ENCODE peak calls at places on chromosomes 12 and 14, in five cellular contexts. K, G, E, J and I are unnamed samples.

GRCh38 chr12:65508281-65509035 is 230.0 kb downstream of the MSRB3 start:
- DNase-seq in K (no peak), G (no peak), E (no peak), J (no peak), I (no peak)

GRCh38 chr12:29255061-29255460 is 106.0 kb downstream of the FAR2 start:
- DNase-seq in K (no peak), G (no peak), E (no peak), J (no peak), I (no peak)

GRCh38 chr14:36493761-36494160 is 26.3 kb downstream of the NKX2-1 start:
- DNase-seq in K (no peak), G (no peak), E (no peak), J (no peak), I (no peak)

GRCh38 chr12:131102493-131102931 is 148.8 kb downstream of the ADGRD1 start:
- DNase-seq in K (no peak), G (peak; percentile 75), E (peak; percentile 6), J (no peak), I (peak; percentile 63)

GRCh38 chr14:39988939-39989338 is 556.7 kb upstream of the FBXO33 start:
- DNase-seq in K (no peak), G (no peak), E (no peak), J (no peak), I (no peak)

GRCh38 chr14:102594514-102595175 is 2.2 kb downstream of the RCOR1 start:
- DNase-seq in K (peak; percentile 85), G (peak; percentile 90), E (peak; percentile 49), J (peak; percentile 81), I (no peak)

GRCh38 chr12:1533602-1534304 is 60.6 kb downstream of the FBXL14 start:
- DNase-seq in K (peak; percentile 47), G (peak; percentile 77), E (no peak), J (no peak), I (no peak)

GRCh38 chr12:132765366-132765765 is 3.7 kb upstream of the ANKLE2 start:
- DNase-seq in K (no peak), G (no peak), E (no peak), J (no peak), I (no peak)

GRCh38 chr14:94598816-94599655 is 13.2 kb upstream of the SERPINA3 start:
- DNase-seq in K (peak; percentile 76), G (peak; percentile 91), E (peak; percentile 61), J (peak; percentile 76), I (no peak)

GRCh38 chr12:83514372-83514771 is 827.7 kb downstream of the TMTC2 start:
- DNase-seq in K (no peak), G (no peak), E (no peak), J (no peak), I (no peak)

GRCh38 chr12:16165506-16165905 is 112.0 kb downstream of the SLC15A5 start:
- DNase-seq in K (peak; percentile 52), G (no peak), E (peak; percentile 13), J (peak; percentile 58), I (no peak)

GRCh38 chr14:92973265-92973797 is 50.4 kb downstream of the CHGA start:
- DNase-seq in K (peak; percentile 81), G (peak; percentile 94), E (peak; percentile 53), J (peak; percentile 87), I (no peak)

GRCh38 chr12:92502417-92503028 is 200.3 kb upstream of the PLEKHG7 start:
- DNase-seq in K (no peak), G (no peak), E (no peak), J (no peak), I (no peak)

GRCh38 chr12:48980953-48981756 is 3.0 kb downstream of the WNT1 start:
- DNase-seq in K (no peak), G (no peak), E (no peak), J (no peak), I (no peak)

GRCh38 chr12:131830335-131831020 is 2.3 kb downstream of the MMP17 start:
- DNase-seq in K (peak; percentile 62), G (peak; percentile 96), E (peak; percentile 66), J (peak; percentile 87), I (no peak)

GRCh38 chr12:124309744-124310143 is 14.9 kb downstream of the RFLNA start:
- DNase-seq in K (no peak), G (no peak), E (no peak), J (no peak), I (no peak)

GRCh38 chr14:99128185-99128584 is 143.8 kb downstream of the BCL11B start:
- DNase-seq in K (no peak), G (no peak), E (no peak), J (no peak), I (no peak)

GRCh38 chr12:124374567-124374966 is 79.7 kb downstream of the RFLNA start:
- DNase-seq in K (no peak), G (no peak), E (no peak), J (no peak), I (no peak)

GRCh38 chr12:122917508-122918227 is 21.7 kb upstream of the VPS37B start:
- DNase-seq in K (peak; percentile 77), G (no peak), E (no peak), J (no peak), I (no peak)

GRCh38 chr12:8648598-8649205 is 13.9 kb downstream of the MFAP5 start:
- DNase-seq in K (no peak), G (peak; percentile 74), E (no peak), J (no peak), I (no peak)

GRCh38 chr14:66105819-66106218 is 380.4 kb upstream of the CCDC196 start:
- DNase-seq in K (no peak), G (no peak), E (no peak), J (no peak), I (no peak)

GRCh38 chr12:98238513-98238912 is 276.9 kb upstream of the TMPO start:
- DNase-seq in K (no peak), G (no peak), E (no peak), J (no peak), I (no peak)

GRCh38 chr12:59808317-59808910 is 212.6 kb downstream of the SLC16A7 start:
- DNase-seq in K (no peak), G (no peak), E (no peak), J (no peak), I (no peak)

GRCh38 chr12:124898200-124898950 is 16.1 kb downstream of the UBC start:
- DNase-seq in K (peak; percentile 74), G (no peak), E (no peak), J (no peak), I (no peak)

GRCh38 chr12:128388461-128388921 is 121.5 kb downstream of the TMEM132C start:
- DNase-seq in K (peak; percentile 14), G (peak; percentile 85), E (no peak), J (no peak), I (no peak)

GRCh38 chr12:98646165-98646764 is 1.2 kb downstream of the APAF1 start:
- DNase-seq in K (no peak), G (no peak), E (no peak), J (no peak), I (no peak)

GRCh38 chr14:69316449-69317391 is 56.8 kb downstream of the GALNT16 start:
- DNase-seq in K (peak; percentile 28), G (peak; percentile 91), E (peak; percentile 20), J (peak; percentile 77), I (peak; percentile 42)

DNA sequence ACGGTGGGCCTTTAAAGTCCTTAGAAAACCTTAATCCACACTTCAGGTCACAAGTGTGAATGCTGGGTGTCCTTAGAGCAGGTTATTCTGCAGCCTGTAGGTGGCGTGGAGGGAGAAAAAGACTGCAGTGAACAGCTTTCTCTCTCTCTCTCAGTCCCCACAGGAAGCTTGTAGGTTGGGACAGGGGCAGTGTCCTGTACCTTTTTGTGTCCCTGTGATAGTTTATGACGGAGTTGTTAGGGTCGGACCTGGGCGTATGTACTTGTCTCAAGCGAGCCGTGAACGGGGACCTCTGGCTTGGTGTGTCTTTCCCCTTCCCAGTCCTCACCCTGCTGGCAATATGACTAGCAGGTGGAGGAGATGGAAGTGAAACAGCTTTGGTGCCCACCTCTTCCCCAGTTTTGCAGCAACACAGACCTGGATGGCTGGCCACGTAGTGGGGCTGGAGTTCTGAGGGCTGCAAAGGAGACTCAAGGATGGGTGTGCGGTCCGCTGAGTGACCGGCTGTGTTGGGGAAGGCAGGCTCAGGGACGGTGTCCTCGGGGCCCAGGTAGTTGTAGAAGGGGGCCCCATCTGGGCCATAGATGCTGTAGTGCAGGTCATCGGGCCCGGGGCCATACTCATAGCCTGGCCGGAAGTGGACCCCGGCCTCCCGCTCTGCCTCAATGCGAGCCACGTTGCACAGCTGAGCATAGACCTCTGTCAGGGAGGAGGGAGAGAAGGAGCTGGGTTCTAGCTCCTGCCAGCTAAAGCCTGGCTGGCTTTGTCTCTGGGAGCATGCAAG is 8.9 kb downstream of the ISCA2 start:
- DNase-seq in K (no peak), G (no peak), E (no peak), J (no peak), I (no peak)
- TF ChIP-seq CTCF in K (peak; percentile 6), G (no peak), E (peak; percentile 43), J (peak; percentile 49), I (peak; percentile 72)

DNA sequence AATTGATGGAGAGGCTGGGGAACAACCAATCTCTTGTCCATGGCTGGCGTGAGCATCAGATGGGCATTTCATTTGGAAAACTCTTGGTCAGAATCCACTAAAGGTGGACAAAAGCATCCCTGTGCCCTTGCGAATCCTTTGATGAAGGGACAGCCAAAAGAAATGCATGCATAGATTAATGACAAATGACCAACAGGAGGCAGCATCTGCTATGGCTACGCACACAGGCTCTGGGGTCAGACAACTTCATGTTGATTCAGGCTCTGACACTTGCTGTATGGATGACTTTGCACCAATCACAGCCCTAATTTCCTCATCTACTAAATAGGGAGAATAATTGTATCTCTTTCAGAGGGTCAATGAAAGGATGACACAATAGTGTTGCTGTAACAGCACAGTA is 117.5 kb downstream of the ASCL4 start:
- DNase-seq in K (no peak), G (no peak), E (no peak), J (no peak), I (no peak)
- TF ChIP-seq CTCF in K (no peak), G (no peak), E (no peak), J (no peak), I (peak; percentile 58)

GRCh38 chr14:52473557-52473956 is 78.7 kb downstream of the TXNDC16 start:
- DNase-seq in K (no peak), G (no peak), E (no peak), J (no peak), I (no peak)
- TF ChIP-seq CTCF in K (peak; percentile 40), G (no peak), E (peak; percentile 54), J (no peak), I (peak; percentile 57)

DNA sequence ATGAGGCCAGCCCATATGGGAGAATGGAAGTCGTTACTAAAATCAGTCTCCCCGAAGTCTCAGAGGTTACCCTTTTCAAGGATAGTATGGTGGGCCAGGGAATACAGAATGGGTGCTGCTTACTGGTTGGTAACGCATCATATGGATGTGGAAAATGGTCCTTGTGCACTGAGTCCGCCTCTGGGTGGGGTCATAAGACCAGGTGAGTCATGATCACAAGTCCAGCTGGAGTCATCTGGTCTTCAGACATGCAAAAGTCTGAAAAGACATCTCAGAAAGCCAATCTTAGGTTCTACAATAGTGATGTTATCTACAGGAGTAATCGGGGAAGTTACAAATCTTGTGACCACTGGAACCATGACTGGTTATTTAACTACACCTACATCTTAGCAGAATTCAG is 71.9 kb upstream of the TCL1B start:
- DNase-seq in K (no peak), G (no peak), E (no peak), J (no peak), I (no peak)
- TF ChIP-seq CTCF in K (no peak), G (no peak), E (no peak), J (no peak), I (no peak)

DNA sequence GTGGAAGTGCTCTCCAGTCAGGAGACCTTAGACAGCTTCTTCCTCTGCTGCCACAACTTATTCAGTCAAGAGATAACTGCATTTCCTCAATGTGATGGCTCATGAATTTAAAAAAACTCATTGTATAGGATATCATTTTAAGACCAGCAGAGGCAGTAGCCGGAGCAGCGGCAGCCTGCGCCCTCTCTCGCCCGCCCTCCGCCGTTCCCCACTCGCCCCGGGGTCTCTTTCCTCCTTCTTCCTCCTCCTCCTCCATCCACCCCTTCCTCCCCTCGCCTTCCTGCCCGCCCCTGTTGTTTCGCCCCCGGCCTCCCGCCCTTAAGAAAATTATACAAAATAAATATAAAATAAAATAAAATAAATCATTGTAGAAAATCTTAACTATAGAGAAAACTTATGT is 687.6 kb downstream of the FLRT2 start:
- DNase-seq in K (no peak), G (no peak), E (no peak), J (no peak), I (no peak)
- TF ChIP-seq CTCF in K (no peak), G (no peak), E (no peak), J (no peak), I (no peak)